ENCODE peak calls at places on chromosomes 13 and 19, in five cellular contexts. One of them, this sample, is unnamed.

GRCh38 chr13:28983661-28984060 is 163.5 kb downstream of the MTUS2 start:
- DNase-seq in sigmoid colon: no peak
- DNase-seq in stomach: peak
- DNase-seq in suprapubic skin: no peak
- DNase-seq in transverse colon: no peak
- DNase-seq in this sample: no peak

GRCh38 chr13:74529968-74530367 is 395.8 kb upstream of the KLF12 start:
- DNase-seq in transverse colon: no peak
- DNase-seq in stomach: no peak
- DNase-seq in suprapubic skin: no peak
- DNase-seq in sigmoid colon: no peak
- DNase-seq in this sample: no peak

GRCh38 chr19:29293736-29294342 is 80.9 kb upstream of the UQCRFS1 start:
- DNase-seq in transverse colon: no peak
- DNase-seq in stomach: no peak
- DNase-seq in sigmoid colon: no peak
- DNase-seq in suprapubic skin: peak
- DNase-seq in this sample: no peak

GRCh38 chr13:23421596-23421995 is 11.9 kb downstream of the SACS start:
- DNase-seq in suprapubic skin: no peak
- DNase-seq in sigmoid colon: no peak
- DNase-seq in stomach: no peak
- DNase-seq in transverse colon: no peak
- DNase-seq in this sample: no peak

GRCh38 chr19:6813659-6814058 is 41.2 kb downstream of the VAV1 start:
- DNase-seq in sigmoid colon: no peak
- DNase-seq in transverse colon: no peak
- DNase-seq in stomach: no peak
- DNase-seq in suprapubic skin: no peak
- DNase-seq in this sample: no peak

GRCh38 chr19:15448778-15449619 is 757 bp downstream of the WIZ start:
- DNase-seq in suprapubic skin: no peak
- DNase-seq in transverse colon: no peak
- DNase-seq in stomach: no peak
- DNase-seq in sigmoid colon: no peak
- DNase-seq in this sample: no peak

GRCh38 chr13:24995225-24995804 is 100.6 kb upstream of the PABPC3 start:
- DNase-seq in transverse colon: peak
- DNase-seq in stomach: peak
- DNase-seq in suprapubic skin: no peak
- DNase-seq in sigmoid colon: peak
- DNase-seq in this sample: peak

GRCh38 chr13:51257187-51257586 is 35.0 kb downstream of the FAM124A start:
- DNase-seq in suprapubic skin: no peak
- DNase-seq in transverse colon: no peak
- DNase-seq in sigmoid colon: no peak
- DNase-seq in stomach: no peak
- DNase-seq in this sample: no peak

GRCh38 chr19:17739121-17739875 is 12.0 kb upstream of the FCHO1 start:
- DNase-seq in sigmoid colon: no peak
- DNase-seq in transverse colon: peak
- DNase-seq in stomach: no peak
- DNase-seq in suprapubic skin: no peak
- DNase-seq in this sample: no peak

GRCh38 chr13:23792680-23793079 is 96.5 kb downstream of the MIPEP start:
- DNase-seq in transverse colon: no peak
- DNase-seq in stomach: no peak
- DNase-seq in sigmoid colon: no peak
- DNase-seq in suprapubic skin: no peak
- DNase-seq in this sample: no peak

GRCh38 chr19:12954150-12954962 is 2.7 kb downstream of the GADD45GIP1 start:
- DNase-seq in sigmoid colon: no peak
- DNase-seq in stomach: no peak
- DNase-seq in transverse colon: no peak
- DNase-seq in suprapubic skin: no peak
- DNase-seq in this sample: no peak

GRCh38 chr13:110535526-110535925 is 26.0 kb downstream of the RAB20 start:
- DNase-seq in transverse colon: no peak
- DNase-seq in sigmoid colon: no peak
- DNase-seq in suprapubic skin: no peak
- DNase-seq in stomach: no peak
- DNase-seq in this sample: no peak

GRCh38 chr19:5843295-5843927 is 3.9 kb upstream of the FUT6 start:
- DNase-seq in transverse colon: no peak
- DNase-seq in suprapubic skin: no peak
- DNase-seq in sigmoid colon: no peak
- DNase-seq in stomach: no peak
- DNase-seq in this sample: no peak

DNA sequence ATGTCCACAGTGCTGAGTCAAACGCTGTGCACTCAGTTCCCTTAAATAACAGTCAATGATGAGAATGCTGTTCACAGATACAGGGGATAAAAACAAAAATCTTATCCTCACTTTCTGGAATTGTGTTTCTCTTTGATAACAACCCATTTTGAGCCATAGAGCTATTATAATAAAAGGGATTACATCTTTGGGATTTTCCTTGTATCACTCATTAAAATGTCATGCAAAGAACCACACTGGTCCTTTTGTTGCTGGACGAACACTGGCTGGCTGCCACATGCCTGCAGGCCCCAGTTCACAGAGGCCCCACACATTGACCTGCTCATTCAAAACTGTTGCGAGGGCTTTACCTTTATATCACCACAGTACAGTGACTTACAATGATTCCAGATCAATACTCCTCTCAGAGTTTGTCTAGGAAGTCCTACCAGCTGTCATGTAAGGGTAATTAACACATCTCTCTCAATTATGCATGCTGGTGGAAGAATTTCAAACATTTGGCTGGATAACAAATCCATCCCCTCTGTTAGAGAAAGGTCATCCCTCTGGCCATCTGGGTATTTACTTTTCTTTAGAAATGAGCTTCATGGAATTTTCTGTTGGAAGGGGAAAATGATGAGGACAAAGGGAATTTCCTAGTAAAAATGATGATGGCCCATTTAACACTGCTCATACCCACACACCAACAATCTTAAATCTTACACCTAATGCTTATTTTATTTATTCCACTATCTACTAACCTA is 85.9 kb downstream of the MBNL2 start:
- DNase-seq in suprapubic skin: no peak
- DNase-seq in stomach: no peak
- DNase-seq in sigmoid colon: no peak
- DNase-seq in transverse colon: no peak
- DNase-seq in this sample: no peak
- TF ChIP-seq EP300 in suprapubic skin: no peak
- TF ChIP-seq EP300 in stomach: no peak
- TF ChIP-seq EP300 in sigmoid colon: no peak
- TF ChIP-seq EP300 in transverse colon: no peak
- TF ChIP-seq EP300 in this sample: no peak

GRCh38 chr19:44818470-44818856 is 9.6 kb downstream of the BCAM start:
- DNase-seq in suprapubic skin: no peak
- DNase-seq in sigmoid colon: no peak
- DNase-seq in transverse colon: no peak
- DNase-seq in stomach: no peak
- DNase-seq in this sample: no peak
- H3K4me3 ChIP-seq in suprapubic skin: no peak
- H3K4me3 ChIP-seq in sigmoid colon: no peak
- H3K4me3 ChIP-seq in transverse colon: no peak
- H3K4me3 ChIP-seq in stomach: no peak
- H3K4me3 ChIP-seq in this sample: no peak

DNA sequence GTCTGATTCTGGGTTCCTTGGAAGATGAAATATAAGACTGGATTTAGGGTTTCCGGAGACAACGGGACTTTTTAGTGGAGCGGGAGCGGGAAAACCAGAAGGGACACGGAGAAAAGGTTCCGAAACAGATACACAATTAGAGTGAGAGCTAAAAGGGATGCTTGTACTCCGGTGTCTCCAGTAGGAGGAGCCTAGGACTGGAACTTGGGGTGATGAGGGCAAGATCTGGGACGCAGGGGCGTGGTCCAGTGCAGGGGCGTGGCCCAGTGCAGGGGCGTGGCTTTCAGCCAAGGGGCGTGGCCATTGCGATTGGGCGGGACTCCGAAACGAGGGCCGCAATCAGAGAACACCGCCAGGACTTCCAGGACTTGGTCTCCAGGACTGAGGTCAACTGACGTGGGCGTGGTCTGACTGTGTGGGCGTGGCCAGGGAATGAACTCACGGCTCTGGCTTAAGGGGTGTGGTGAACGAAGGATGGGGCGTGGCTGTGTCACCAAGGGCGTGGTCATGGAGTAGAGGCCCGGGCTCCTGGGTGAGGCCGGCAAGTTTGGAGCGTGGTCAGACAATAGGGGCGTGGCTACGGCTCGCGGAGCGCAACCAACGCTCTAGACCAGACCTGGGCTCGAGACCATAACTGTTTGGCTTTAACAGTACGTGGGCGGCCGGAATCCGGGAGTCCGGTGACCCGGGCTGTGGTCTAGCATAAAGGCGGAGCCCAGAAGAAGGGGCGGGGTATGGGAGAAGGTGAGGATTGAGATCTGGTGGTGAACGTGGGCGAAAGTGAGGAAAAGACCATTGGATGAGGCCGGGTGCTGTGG is at the start of gene DKKL1:
- DNase-seq in stomach: peak
- DNase-seq in transverse colon: peak
- DNase-seq in suprapubic skin: peak
- DNase-seq in sigmoid colon: peak
- DNase-seq in this sample: peak
- TF ChIP-seq POLR2AphosphoS5 in stomach: peak
- TF ChIP-seq POLR2AphosphoS5 in transverse colon: peak
- TF ChIP-seq POLR2AphosphoS5 in suprapubic skin: no peak
- TF ChIP-seq POLR2AphosphoS5 in sigmoid colon: peak
- TF ChIP-seq POLR2AphosphoS5 in this sample: peak

GRCh38 chr13:26390203-26390602 is 136.3 kb downstream of the CDK8 start:
- DNase-seq in transverse colon: no peak
- DNase-seq in suprapubic skin: no peak
- DNase-seq in stomach: no peak
- DNase-seq in sigmoid colon: no peak
- DNase-seq in this sample: no peak
- TF ChIP-seq EP300 in transverse colon: no peak
- TF ChIP-seq EP300 in suprapubic skin: no peak
- TF ChIP-seq EP300 in stomach: no peak
- TF ChIP-seq EP300 in sigmoid colon: no peak
- TF ChIP-seq EP300 in this sample: no peak

GRCh38 chr13:45416521-45417125 is 1.6 kb downstream of the SLC25A30 start:
- DNase-seq in transverse colon: no peak
- DNase-seq in sigmoid colon: no peak
- DNase-seq in stomach: no peak
- DNase-seq in suprapubic skin: no peak
- DNase-seq in this sample: no peak
- H3K4me3 ChIP-seq in transverse colon: peak
- H3K4me3 ChIP-seq in sigmoid colon: peak
- H3K4me3 ChIP-seq in stomach: peak
- H3K4me3 ChIP-seq in suprapubic skin: peak
- H3K4me3 ChIP-seq in this sample: peak

GRCh38 chr19:10356431-10356830 is 17.0 kb upstream of the ICAM3 start:
- DNase-seq in stomach: no peak
- DNase-seq in suprapubic skin: no peak
- DNase-seq in transverse colon: no peak
- DNase-seq in sigmoid colon: no peak
- DNase-seq in this sample: peak
- TF ChIP-seq POLR2AphosphoS5 in stomach: no peak
- TF ChIP-seq POLR2AphosphoS5 in suprapubic skin: no peak
- TF ChIP-seq POLR2AphosphoS5 in transverse colon: no peak
- TF ChIP-seq POLR2AphosphoS5 in sigmoid colon: no peak
- TF ChIP-seq POLR2AphosphoS5 in this sample: no peak